ENCODE peak calls at places on chromosomes 2 and 18, in ten cellular contexts. H is lower lobe of right lung; N is body of pancreas; F is CD8-positive, alpha-beta memory T cell; W is heart left ventricle; O is left ventricle myocardium inferior; R is NT2/D1; T is fibroblast of mammary gland; C is AG09309; K is pancreas. E is an unnamed sample.

GRCh38 chr2:195343942-195344530 is 313.0 kb upstream of the SLC39A10 start:
- DNase-seq in C (peak), T (peak), R (no peak), N (no peak), H (no peak), F (no peak), K (no peak), O (no peak), W (no peak), E (no peak)

GRCh38 chr2:9757430-9758287 is 85.6 kb upstream of the TAF1B start:
- DNase-seq in T (no peak), W (peak), K (no peak), R (no peak), H (no peak), C (no peak), F (no peak), O (peak), N (peak), E (no peak)

GRCh38 chr18:35588995-35589394 is 7.5 kb downstream of the GALNT1 start:
- DNase-seq in T (no peak), K (no peak), F (peak), H (no peak), O (no peak), R (no peak), W (no peak), C (no peak), N (no peak), E (no peak)

GRCh38 chr2:110860620-110861019 is 128.2 kb downstream of the ACOXL start:
- DNase-seq in R (no peak), F (peak), T (no peak), N (no peak), W (no peak), O (no peak), C (no peak), H (no peak), K (no peak), E (no peak)

GRCh38 chr2:127162261-127163089 is 55.5 kb upstream of the BIN1 start:
- DNase-seq in H (no peak), K (no peak), T (no peak), F (no peak), N (no peak), C (no peak), W (no peak), R (no peak), O (no peak), E (no peak)

GRCh38 chr2:127591221-127591923 is 54.6 kb upstream of the GPR17 start:
- DNase-seq in C (no peak), K (no peak), W (peak), H (peak), F (peak), N (peak), R (peak), O (peak), T (peak), E (no peak)

GRCh38 chr2:143171817-143172216 is 42.6 kb downstream of the ARHGAP15 start:
- DNase-seq in W (no peak), T (peak), N (no peak), F (no peak), H (no peak), R (no peak), O (no peak), C (no peak), K (no peak), E (no peak)

GRCh38 chr18:61998957-61999356 is 106.2 kb upstream of the RNF152 start:
- DNase-seq in R (no peak), N (no peak), H (no peak), T (peak), K (no peak), W (no peak), F (no peak), C (peak), O (no peak), E (no peak)

GRCh38 chr2:65204461-65205230 is 23.0 kb upstream of the ACTR2 start:
- DNase-seq in O (no peak), W (no peak), H (no peak), N (peak), R (no peak), C (no peak), T (peak), F (peak), K (no peak), E (no peak)

GRCh38 chr2:127057371-127058245 is 49.3 kb downstream of the BIN1 start:
- DNase-seq in N (no peak), T (no peak), K (no peak), W (no peak), O (no peak), R (no peak), C (no peak), F (no peak), H (no peak), E (no peak)

GRCh38 chr2:229133155-229133772 is 137.8 kb downstream of the PID1 start:
- DNase-seq in O (no peak), K (no peak), N (peak), H (no peak), T (peak), R (peak), C (no peak), W (no peak), F (no peak), E (peak)

GRCh38 chr2:129605654-129606053 is 373.8 kb upstream of the RAB6C start:
- DNase-seq in F (no peak), N (no peak), H (no peak), K (no peak), W (no peak), T (no peak), R (no peak), C (no peak), O (no peak), E (no peak)

GRCh38 chr2:24559714-24560113 is 68.7 kb downstream of the NCOA1 start:
- DNase-seq in C (peak), R (no peak), K (no peak), N (no peak), T (peak), W (no peak), F (no peak), O (no peak), H (no peak), E (peak)

GRCh38 chr2:9703085-9703641 is 72.4 kb upstream of the YWHAQ start:
- DNase-seq in O (peak), T (peak), C (peak), H (peak), K (no peak), N (no peak), W (peak), F (peak), R (no peak), E (no peak)

GRCh38 chr2:200747668-200748618 is 63.8 kb upstream of the BZW1 start:
- DNase-seq in K (no peak), H (no peak), R (no peak), W (no peak), F (no peak), T (peak), C (peak), O (no peak), N (no peak), E (peak)

GRCh38 chr2:195766691-195767090 is 109.7 kb downstream of the SLC39A10 start:
- DNase-seq in K (no peak), F (no peak), N (no peak), H (no peak), R (no peak), O (no peak), W (no peak), T (no peak), C (no peak), E (no peak)

GRCh38 chr2:25566694-25567093 is 106.7 kb downstream of the DTNB start:
- DNase-seq in N (no peak), H (no peak), W (no peak), T (peak), R (no peak), F (no peak), K (no peak), C (no peak), O (no peak), E (no peak)

GRCh38 chr2:7692657-7693161 is 775.5 kb downstream of the RNF144A start:
- DNase-seq in C (peak), T (peak), O (peak), H (no peak), N (no peak), R (no peak), K (no peak), F (no peak), W (no peak), E (no peak)

GRCh38 chr2:16175247-16175825 is 235.0 kb downstream of the MYCN start:
- DNase-seq in T (no peak), H (no peak), K (no peak), O (no peak), F (no peak), W (no peak), C (no peak), R (no peak), N (no peak), E (no peak)

GRCh38 chr2:199471443-199472057 is 13.8 kb upstream of the SATB2 start:
- DNase-seq in R (peak), F (no peak), H (peak), C (no peak), W (peak), N (peak), K (peak), T (peak), O (peak), E (no peak)

GRCh38 chr2:105737980-105738657 is 6.6 kb upstream of the NCK2 start:
- DNase-seq in F (peak), R (no peak), O (no peak), H (no peak), W (no peak), C (no peak), T (no peak), K (no peak), N (no peak), E (no peak)

GRCh38 chr2:101518470-101519172 is 43.7 kb upstream of the RFX8 start:
- DNase-seq in K (peak), F (no peak), R (peak), N (peak), H (no peak), T (peak), C (no peak), O (peak), W (no peak), E (peak)

GRCh38 chr2:139518276-139518675 is 738.1 kb upstream of the NXPH2 start:
- DNase-seq in R (no peak), K (no peak), W (no peak), C (no peak), O (no peak), H (no peak), N (no peak), T (no peak), F (no peak), E (no peak)

GRCh38 chr2:238573065-238573778 is 146.5 kb downstream of the ASB1 start:
- DNase-seq in C (no peak), T (no peak), H (no peak), N (peak), K (peak), W (no peak), R (peak), F (no peak), O (no peak), E (no peak)

GRCh38 chr2:235011607-235011928 is 59.8 kb downstream of the SH3BP4 start:
- DNase-seq in F (no peak), O (no peak), W (no peak), H (no peak), C (no peak), R (peak), T (no peak), N (no peak), K (no peak), E (no peak)
- H3K4me3 ChIP-seq in F (no peak), O (no peak), W (no peak), H (no peak), C (no peak), R (no peak), T (no peak), N (no peak), K (no peak), E (no peak)

GRCh38 chr18:72544092-72544886 is at the start of gene CBLN2:
- DNase-seq in K (peak), N (peak), T (peak), W (peak), R (peak), C (no peak), O (no peak), F (no peak), H (peak), E (peak)
- H3K4me3 ChIP-seq in K (peak), N (no peak), T (no peak), W (peak), R (peak), C (peak), O (peak), F (no peak), H (peak), E (peak)

DNA sequence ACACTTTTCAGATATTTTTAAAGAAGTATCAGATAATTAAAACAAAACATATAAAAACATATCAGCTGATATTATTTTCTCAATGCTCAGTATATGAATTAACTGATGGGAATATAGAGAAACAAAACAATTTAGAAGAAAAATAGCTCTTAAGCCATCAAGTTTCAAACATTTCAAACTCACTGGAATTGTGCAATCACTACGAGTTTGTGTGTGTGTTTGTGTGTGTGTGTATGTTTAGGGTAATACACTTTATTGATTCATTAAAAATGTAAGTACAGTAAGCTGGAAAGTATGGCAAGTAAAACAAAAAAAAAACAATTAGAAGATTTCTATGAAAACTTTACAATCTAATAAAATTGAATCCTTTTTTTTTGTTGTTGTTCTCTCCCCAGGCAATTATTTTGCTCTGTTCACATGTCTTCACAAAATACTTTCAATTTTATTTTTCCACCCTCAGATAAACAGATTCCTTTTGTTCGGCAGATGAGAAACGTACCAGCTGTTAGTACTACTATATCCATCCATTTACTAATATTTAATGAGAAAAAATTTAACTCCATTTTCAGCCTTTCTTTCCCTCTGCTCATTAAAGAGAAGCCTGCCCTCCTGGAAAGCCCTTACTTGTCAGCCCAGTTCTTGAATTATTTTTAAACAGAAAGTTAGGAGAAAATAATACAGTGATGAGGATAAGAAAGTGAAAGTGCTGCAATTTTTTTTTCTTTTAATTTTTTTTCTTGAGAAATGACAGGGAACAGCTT is 87.6 kb downstream of the SLC8A1 start:
- DNase-seq in C (no peak), N (no peak), K (no peak), T (peak), W (no peak), O (no peak), R (no peak), H (no peak), F (no peak), E (no peak)
- H3K4me3 ChIP-seq in C (peak), N (no peak), K (no peak), T (peak), W (peak), O (peak), R (no peak), H (peak), F (no peak), E (no peak)

GRCh38 chr2:64140665-64141064 is 3.6 kb downstream of the PELI1 start:
- DNase-seq in C (no peak), R (no peak), K (no peak), N (no peak), F (no peak), O (no peak), T (no peak), W (no peak), H (no peak), E (no peak)
- H3K4me3 ChIP-seq in C (no peak), R (no peak), K (no peak), N (no peak), F (no peak), O (peak), T (no peak), W (no peak), H (no peak), E (no peak)

DNA sequence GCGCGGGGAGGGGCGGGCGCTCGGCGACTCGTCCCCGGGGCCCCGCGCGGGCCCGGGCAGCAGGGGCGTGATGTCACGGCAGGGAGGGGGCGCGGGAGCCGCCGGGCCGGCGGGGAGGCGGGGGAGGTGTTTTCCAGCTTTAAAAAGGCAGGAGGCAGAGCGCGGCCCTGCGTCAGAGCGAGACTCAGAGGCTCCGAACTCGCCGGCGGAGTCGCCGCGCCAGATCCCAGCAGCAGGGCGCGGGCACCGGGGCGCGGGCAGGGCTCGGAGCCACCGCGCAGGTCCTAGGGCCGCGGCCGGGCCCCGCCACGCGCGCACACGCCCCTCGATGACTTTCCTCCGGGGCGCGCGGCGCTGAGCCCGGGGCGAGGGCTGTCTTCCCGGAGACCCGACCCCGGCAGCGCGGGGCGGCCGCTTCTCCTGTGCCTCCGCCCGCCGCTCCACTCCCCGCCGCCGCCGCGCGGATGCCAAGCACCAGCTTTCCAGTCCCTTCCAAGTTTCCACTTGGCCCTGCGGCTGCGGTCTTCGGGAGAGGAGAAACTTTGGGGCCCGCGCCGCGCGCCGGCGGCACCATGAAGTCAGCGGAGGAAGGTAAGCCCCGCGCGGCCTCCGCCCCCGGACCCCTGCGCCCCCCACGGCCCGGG is at the start of gene NFATC1:
- DNase-seq in C (no peak), W (peak), H (peak), R (peak), N (peak), K (peak), O (peak), F (peak), T (peak), E (no peak)
- H3K4me3 ChIP-seq in C (peak), W (peak), H (peak), R (peak), N (no peak), K (peak), O (peak), F (peak), T (peak), E (no peak)

GRCh38 chr18:9108911-9109310 is 6.4 kb downstream of the NDUFV2 start:
- DNase-seq in F (no peak), T (no peak), K (no peak), C (no peak), N (no peak), R (no peak), W (no peak), O (no peak), H (no peak), E (no peak)

GRCh38 chr18:9113468-9114149 is 11.1 kb downstream of the NDUFV2 start:
- DNase-seq in H (no peak), R (no peak), F (no peak), T (no peak), C (no peak), W (no peak), K (no peak), O (no peak), N (no peak), E (no peak)

GRCh38 chr18:9106094-9106493 is 3.6 kb downstream of the NDUFV2 start:
- DNase-seq in H (no peak), C (no peak), T (no peak), K (no peak), F (no peak), W (no peak), R (no peak), O (no peak), N (no peak), E (no peak)

GRCh38 chr18:9106800-9107574 is 4.5 kb downstream of the NDUFV2 start:
- DNase-seq in W (no peak), T (no peak), N (no peak), C (no peak), R (no peak), H (no peak), K (no peak), O (no peak), F (no peak), E (no peak)

GRCh38 chr18:9109523-9109922 is 7.0 kb downstream of the NDUFV2 start:
- DNase-seq in C (peak), R (no peak), N (no peak), H (no peak), W (no peak), F (no peak), O (no peak), T (peak), K (no peak), E (no peak)
- H3K4me3 ChIP-seq in C (no peak), R (no peak), N (no peak), H (no peak), W (no peak), F (no peak), O (peak), T (no peak), K (no peak), E (no peak)

GRCh38 chr2:233408366-233409285 is 54.3 kb downstream of the DGKD start:
- DNase-seq in N (peak), K (no peak), F (no peak), W (no peak), R (no peak), H (no peak), C (no peak), T (no peak), O (no peak), E (no peak)

GRCh38 chr2:233406865-233407264 is 52.6 kb downstream of the DGKD start:
- DNase-seq in O (no peak), K (no peak), N (no peak), W (no peak), T (no peak), H (no peak), F (no peak), R (no peak), C (no peak), E (no peak)

GRCh38 chr2:233411162-233411561 is 56.9 kb downstream of the DGKD start:
- DNase-seq in H (no peak), F (no peak), C (no peak), T (no peak), R (no peak), N (no peak), K (no peak), W (no peak), O (no peak), E (no peak)

GRCh38 chr2:233410191-233410760 is 56.0 kb downstream of the DGKD start:
- DNase-seq in C (no peak), W (no peak), T (no peak), N (peak), H (no peak), R (no peak), F (no peak), K (no peak), O (no peak), E (no peak)

DNA sequence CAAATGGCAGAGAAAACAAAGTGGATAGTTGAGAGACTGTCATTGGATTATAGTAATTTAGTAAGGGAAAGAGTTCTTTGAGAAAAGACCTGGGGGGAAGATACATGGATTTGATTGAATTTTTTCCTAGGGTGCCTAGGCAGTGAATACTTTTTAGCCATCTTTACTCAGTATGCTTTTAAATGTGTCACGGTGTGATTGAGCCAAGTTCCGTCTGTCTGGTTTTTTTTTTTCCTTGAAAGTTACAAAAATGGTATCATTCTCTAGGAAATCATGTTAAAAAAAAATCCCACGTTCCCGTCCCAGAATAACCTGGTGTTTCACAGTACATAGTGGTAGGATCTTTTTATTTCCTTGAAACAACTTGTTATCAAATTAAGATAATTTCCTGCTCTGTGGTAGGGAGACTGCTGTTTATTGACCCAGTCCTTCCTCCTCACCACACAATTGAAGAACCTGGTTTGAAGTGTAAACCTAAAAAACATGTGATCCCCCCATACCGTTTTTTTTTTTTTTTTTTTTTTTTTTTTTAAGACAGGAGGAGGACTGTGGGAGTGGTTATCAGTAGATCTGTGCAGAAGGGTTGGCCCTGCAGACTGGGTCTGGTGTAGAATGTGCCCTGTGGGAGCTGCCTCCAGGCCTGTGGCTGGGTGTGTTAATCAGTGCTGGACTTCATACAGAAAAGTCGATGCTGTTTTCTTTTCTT is 55.1 kb downstream of the DGKD start:
- DNase-seq in T (no peak), R (no peak), H (no peak), C (no peak), O (no peak), F (peak), W (no peak), N (peak), K (no peak), E (no peak)
- H3K4me3 ChIP-seq in T (no peak), R (no peak), H (no peak), C (no peak), O (no peak), F (peak), W (no peak), N (no peak), K (no peak), E (no peak)

GRCh38 chr2:53945538-53945937 is 25.3 kb downstream of the PSME4 start:
- DNase-seq in C (no peak), K (no peak), R (no peak), N (no peak), T (no peak), O (no peak), F (no peak), W (no peak), H (no peak), E (no peak)
- H3K4me3 ChIP-seq in C (no peak), K (no peak), R (no peak), N (no peak), T (no peak), O (no peak), F (no peak), W (no peak), H (no peak), E (no peak)

GRCh38 chr18:3251249-3251962 is 3.8 kb downstream of the MYL12A start:
- DNase-seq in N (no peak), H (no peak), T (no peak), K (no peak), C (no peak), R (no peak), F (no peak), O (no peak), W (no peak), E (no peak)
- H3K4me3 ChIP-seq in N (no peak), H (peak), T (no peak), K (no peak), C (no peak), R (no peak), F (peak), O (peak), W (peak), E (no peak)

GRCh38 chr18:48922203-48922800 is 28.5 kb downstream of the SMAD7 start:
- DNase-seq in R (no peak), C (no peak), H (no peak), K (no peak), W (no peak), N (no peak), F (no peak), O (no peak), T (no peak), E (no peak)
- H3K4me3 ChIP-seq in R (no peak), C (peak), H (peak), K (no peak), W (peak), N (no peak), F (peak), O (peak), T (peak), E (no peak)